ENCODE peak calls at places on chromosomes 5 and 9, in five cellular contexts. One of them, this sample, is unnamed.

GRCh38 chr9:69898714-69899209 is 78.1 kb downstream of the CFAP95 start:
- DNase-seq in nephron progenitor cell: no peak
- DNase-seq in T-helper 1 cell: peak; percentile 4
- DNase-seq in BE2C: no peak
- DNase-seq in GM23248: peak; percentile 81
- DNase-seq in this sample: peak; percentile 55

GRCh38 chr5:81838307-81838906 is 87.5 kb upstream of the SSBP2 start:
- DNase-seq in nephron progenitor cell: no peak
- DNase-seq in T-helper 1 cell: peak; percentile 17
- DNase-seq in BE2C: no peak
- DNase-seq in GM23248: peak; percentile 64
- DNase-seq in this sample: peak; percentile 63

GRCh38 chr5:145345883-145346282 is 489.3 kb downstream of the PRELID2 start:
- DNase-seq in nephron progenitor cell: no peak
- DNase-seq in T-helper 1 cell: no peak
- DNase-seq in BE2C: no peak
- DNase-seq in GM23248: peak; percentile 15
- DNase-seq in this sample: no peak

GRCh38 chr5:172151661-172152210 is 36.3 kb downstream of the STK10 start:
- DNase-seq in nephron progenitor cell: no peak
- DNase-seq in T-helper 1 cell: no peak
- DNase-seq in BE2C: no peak
- DNase-seq in GM23248: no peak
- DNase-seq in this sample: no peak

GRCh38 chr9:87642330-87643110 is 83.4 kb upstream of the CTSL start:
- DNase-seq in nephron progenitor cell: no peak
- DNase-seq in T-helper 1 cell: no peak
- DNase-seq in BE2C: no peak
- DNase-seq in GM23248: no peak
- DNase-seq in this sample: no peak

GRCh38 chr9:14616188-14616982 is 76.8 kb downstream of the ZDHHC21 start:
- DNase-seq in nephron progenitor cell: no peak
- DNase-seq in T-helper 1 cell: peak; percentile 42
- DNase-seq in BE2C: no peak
- DNase-seq in GM23248: peak; percentile 78
- DNase-seq in this sample: peak; percentile 48

GRCh38 chr9:2411459-2412215 is 209.9 kb upstream of the VLDLR start:
- DNase-seq in nephron progenitor cell: no peak
- DNase-seq in T-helper 1 cell: no peak
- DNase-seq in BE2C: no peak
- DNase-seq in GM23248: peak; percentile 59
- DNase-seq in this sample: no peak

GRCh38 chr9:109816490-109816889 is 36.5 kb downstream of the PALM2AKAP2 start:
- DNase-seq in nephron progenitor cell: no peak
- DNase-seq in T-helper 1 cell: no peak
- DNase-seq in BE2C: no peak
- DNase-seq in GM23248: peak; percentile 99
- DNase-seq in this sample: peak; percentile 80

GRCh38 chr5:128579111-128579510 is 41.1 kb upstream of the FBN2 start:
- DNase-seq in nephron progenitor cell: no peak
- DNase-seq in T-helper 1 cell: no peak
- DNase-seq in BE2C: no peak
- DNase-seq in GM23248: peak; percentile 66
- DNase-seq in this sample: no peak

GRCh38 chr5:69083412-69083811 is 10.4 kb upstream of the SLC30A5 start:
- DNase-seq in nephron progenitor cell: no peak
- DNase-seq in T-helper 1 cell: no peak
- DNase-seq in BE2C: peak; percentile 26
- DNase-seq in GM23248: peak; percentile 9
- DNase-seq in this sample: peak; percentile 71

GRCh38 chr5:89425062-89425461 is 542.1 kb upstream of the MEF2C start:
- DNase-seq in nephron progenitor cell: no peak
- DNase-seq in T-helper 1 cell: no peak
- DNase-seq in BE2C: no peak
- DNase-seq in GM23248: no peak
- DNase-seq in this sample: no peak

GRCh38 chr5:457195-457961 is 14.4 kb downstream of the EXOC3 start:
- DNase-seq in nephron progenitor cell: no peak
- DNase-seq in T-helper 1 cell: no peak
- DNase-seq in BE2C: no peak
- DNase-seq in GM23248: no peak
- DNase-seq in this sample: no peak

GRCh38 chr9:129579294-129579693 is 41.6 kb downstream of the C9orf50 start:
- DNase-seq in nephron progenitor cell: no peak
- DNase-seq in T-helper 1 cell: no peak
- DNase-seq in BE2C: no peak
- DNase-seq in GM23248: no peak
- DNase-seq in this sample: no peak

GRCh38 chr5:83764101-83764500 is 43.4 kb upstream of the HAPLN1 start:
- DNase-seq in nephron progenitor cell: no peak
- DNase-seq in T-helper 1 cell: no peak
- DNase-seq in BE2C: no peak
- DNase-seq in GM23248: no peak
- DNase-seq in this sample: no peak

GRCh38 chr5:149917073-149917676 is 27.4 kb downstream of the PDE6A start:
- DNase-seq in nephron progenitor cell: no peak
- DNase-seq in T-helper 1 cell: no peak
- DNase-seq in BE2C: no peak
- DNase-seq in GM23248: peak; percentile 47
- DNase-seq in this sample: no peak

GRCh38 chr5:103139264-103139865 is 19.3 kb downstream of the PPIP5K2 start:
- DNase-seq in nephron progenitor cell: peak; percentile 83
- DNase-seq in T-helper 1 cell: peak; percentile 69
- DNase-seq in BE2C: peak; percentile 83
- DNase-seq in GM23248: peak; percentile 75
- DNase-seq in this sample: peak; percentile 81

GRCh38 chr5:56827043-56827442 is 11.7 kb downstream of the MAP3K1 start:
- DNase-seq in nephron progenitor cell: no peak
- DNase-seq in T-helper 1 cell: no peak
- DNase-seq in BE2C: peak; percentile 37
- DNase-seq in GM23248: peak; percentile 6
- DNase-seq in this sample: peak; percentile 47

GRCh38 chr9:138043411-138044345 is 166.1 kb downstream of the CACNA1B start:
- DNase-seq in nephron progenitor cell: no peak
- DNase-seq in T-helper 1 cell: no peak
- DNase-seq in BE2C: no peak
- DNase-seq in GM23248: no peak
- DNase-seq in this sample: no peak

GRCh38 chr5:163222982-163223381 is 214.4 kb upstream of the CCNG1 start:
- DNase-seq in nephron progenitor cell: no peak
- DNase-seq in T-helper 1 cell: no peak
- DNase-seq in BE2C: no peak
- DNase-seq in GM23248: no peak
- DNase-seq in this sample: no peak

GRCh38 chr9:127959841-127960409 is 20.9 kb downstream of the EEIG1 start:
- DNase-seq in nephron progenitor cell: no peak
- DNase-seq in T-helper 1 cell: no peak
- DNase-seq in BE2C: no peak
- DNase-seq in GM23248: no peak
- DNase-seq in this sample: no peak

GRCh38 chr5:138632900-138633489 is 57.8 kb upstream of the HSPA9 start:
- DNase-seq in nephron progenitor cell: peak; percentile 52
- DNase-seq in T-helper 1 cell: peak; percentile 14
- DNase-seq in BE2C: peak; percentile 77
- DNase-seq in GM23248: peak; percentile 90
- DNase-seq in this sample: peak; percentile 88

GRCh38 chr5:43514471-43514815 is 505 bp downstream of the C5orf34 start:
- DNase-seq in nephron progenitor cell: no peak
- DNase-seq in T-helper 1 cell: no peak
- DNase-seq in BE2C: peak; percentile 21
- DNase-seq in GM23248: peak; percentile 93
- DNase-seq in this sample: peak; percentile 66